ENCODE peak calls at places on chromosomes 11 and 22, in eight cellular contexts. O is endothelial cell, V is NCI-H774, U is NCI-H460, C is HFF-Myc, I is iPS DF 6.9, L is A549, E is C1 segment of cervical spinal cord. K is an unnamed sample.
A peak's percentile ranks its signal among the peaks of the same experiment; 100 is the strongest.

GRCh38 chr11:116379185-116379828 is 393.5 kb downstream of the BUD13 start:
- DNase-seq in C (no peak), O (peak; percentile 76), E (no peak), I (no peak), U (peak; percentile 8), L (no peak), V (no peak), K (no peak)

GRCh38 chr11:59247535-59248227 is 35.0 kb upstream of the MPEG1 start:
- DNase-seq in C (no peak), E (no peak), O (no peak), V (no peak), I (no peak), L (no peak), U (peak; percentile 77), K (peak; percentile 6)

GRCh38 chr11:128116447-128117240 is 470.7 kb downstream of the ETS1 start:
- DNase-seq in V (no peak), L (no peak), I (no peak), U (no peak), E (no peak), C (no peak), O (no peak), K (no peak)

GRCh38 chr11:122656631-122657101 is 1.1 kb downstream of the UBASH3B start:
- DNase-seq in V (no peak), I (no peak), U (no peak), C (no peak), E (peak; percentile 28), L (peak; percentile 60), O (peak; percentile 35), K (no peak)

GRCh38 chr11:72625746-72626636 is 48.2 kb downstream of the PDE2A start:
- DNase-seq in L (no peak), E (no peak), O (peak; percentile 63), C (no peak), V (no peak), U (no peak), I (no peak), K (no peak)

GRCh38 chr11:61541568-61541967 is 33.0 kb downstream of the LRRC10B start:
- DNase-seq in E (no peak), C (peak; percentile 61), O (no peak), V (no peak), U (no peak), L (peak; percentile 26), I (peak; percentile 55), K (peak; percentile 19)

GRCh38 chr11:117610045-117610444 is 187.0 kb downstream of the DSCAML1 start:
- DNase-seq in E (no peak), I (no peak), O (no peak), L (peak; percentile 27), V (no peak), C (no peak), U (no peak), K (no peak)

GRCh38 chr11:117700551-117700950 is 96.5 kb downstream of the DSCAML1 start:
- DNase-seq in C (no peak), I (no peak), U (no peak), V (no peak), E (no peak), L (no peak), O (no peak), K (no peak)

GRCh38 chr11:107857550-107858216 is 904 bp downstream of the SLC35F2 start:
- DNase-seq in V (no peak), O (peak; percentile 11), E (no peak), C (no peak), U (peak; percentile 7), L (no peak), I (no peak), K (no peak)

GRCh38 chr22:47039356-47039755 is 276.9 kb downstream of the TBC1D22A start:
- DNase-seq in I (no peak), O (no peak), U (no peak), C (no peak), E (no peak), V (no peak), L (no peak), K (no peak)

GRCh38 chr11:13775471-13775870 is 107.0 kb downstream of the FAR1 start:
- DNase-seq in O (no peak), U (no peak), C (no peak), L (no peak), E (no peak), I (no peak), V (no peak), K (no peak)

GRCh38 chr22:21025266-21025665 is 7.1 kb downstream of the SLC7A4 start:
- DNase-seq in C (no peak), U (no peak), L (no peak), V (no peak), O (no peak), E (no peak), I (no peak), K (no peak)

GRCh38 chr11:92550871-92551270 is 326.3 kb downstream of the FAT3 start:
- DNase-seq in L (no peak), V (no peak), E (no peak), I (no peak), C (no peak), U (no peak), O (no peak), K (no peak)

GRCh38 chr11:128632151-128632791 is 44.9 kb upstream of the ETS1 start:
- DNase-seq in O (peak; percentile 61), U (peak; percentile 7), L (no peak), I (no peak), V (no peak), E (no peak), C (no peak), K (no peak)

GRCh38 chr22:50471962-50472361 is 2.9 kb downstream of the SBF1 start:
- DNase-seq in V (no peak), E (no peak), U (no peak), L (no peak), C (no peak), O (no peak), I (no peak), K (no peak)

GRCh38 chr11:57491371-57492061 is 24.0 kb downstream of the SLC43A1 start:
- DNase-seq in E (no peak), O (peak; percentile 70), I (no peak), C (no peak), L (no peak), V (no peak), U (no peak), K (no peak)

GRCh38 chr11:47355283-47356128 is 3.0 kb upstream of the MYBPC3 start:
- DNase-seq in V (peak; percentile 92), L (peak; percentile 89), E (peak; percentile 78), I (peak; percentile 95), C (peak; percentile 79), O (peak; percentile 99), U (peak; percentile 89), K (peak; percentile 74)

GRCh38 chr11:43579171-43579918 is 101.2 kb upstream of the HSD17B12 start:
- DNase-seq in I (no peak), E (no peak), V (no peak), C (no peak), U (no peak), O (peak; percentile 72), L (peak; percentile 69), K (no peak)

GRCh38 chr11:45803981-45804805 is 756 bp upstream of the SLC35C1 start:
- DNase-seq in U (peak; percentile 33), I (no peak), O (peak; percentile 51), L (peak; percentile 47), V (peak; percentile 52), E (peak; percentile 48), C (no peak), K (peak; percentile 29)

GRCh38 chr11:86737223-86737622 is 63.1 kb upstream of the PRSS23 start:
- DNase-seq in U (no peak), I (no peak), E (no peak), C (no peak), L (no peak), V (no peak), O (no peak), K (no peak)

GRCh38 chr22:23457586-23457985 is 122.5 kb downstream of the IGLL1 start:
- DNase-seq in C (no peak), O (no peak), E (no peak), V (peak; percentile 64), L (no peak), U (no peak), I (no peak), K (no peak)

GRCh38 chr11:86143429-86144030 is 74.6 kb upstream of the PICALM start:
- DNase-seq in C (no peak), U (no peak), L (no peak), O (no peak), I (no peak), E (no peak), V (no peak), K (no peak)

GRCh38 chr22:50601669-50602337 is 1.2 kb downstream of the MAPK8IP2 start:
- DNase-seq in C (no peak), U (no peak), O (no peak), E (no peak), V (no peak), I (no peak), L (no peak), K (no peak)